ENCODE peak calls at places on chromosomes 16 and 17, in five cellular contexts. R is Caco-2, I is stomach, Q is AG09309, F is right cardiac atrium. Y is an unnamed sample.

GRCh38 chr16:83552193-83552592 is 255.6 kb upstream of the HSBP1 start:
- DNase-seq in R (no peak), I (no peak), Q (peak; percentile 33), F (no peak), Y (no peak)

GRCh38 chr17:17048106-17048505 is 5.8 kb downstream of the MPRIP start:
- DNase-seq in R (no peak), I (peak; percentile 11), Q (no peak), F (no peak), Y (no peak)

GRCh38 chr17:60300949-60301348 is 91.0 kb downstream of the USP32 start:
- DNase-seq in R (no peak), I (no peak), Q (no peak), F (no peak), Y (no peak)

GRCh38 chr16:25481636-25482035 is 210.1 kb upstream of the HS3ST4 start:
- DNase-seq in R (peak; percentile 22), I (no peak), Q (no peak), F (no peak), Y (no peak)

GRCh38 chr17:82003411-82004381 is 19.0 kb downstream of the CENPX start:
- DNase-seq in R (peak; percentile 71), I (no peak), Q (peak; percentile 76), F (peak; percentile 77), Y (no peak)

GRCh38 chr17:44785921-44786320 is 27.1 kb downstream of the ADAM11 start:
- DNase-seq in R (no peak), I (no peak), Q (no peak), F (no peak), Y (no peak)

GRCh38 chr17:50265212-50265611 is 9.1 kb upstream of the TMEM92 start:
- DNase-seq in R (no peak), I (peak; percentile 85), Q (no peak), F (no peak), Y (no peak)

GRCh38 chr17:10265100-10265810 is 66.8 kb upstream of the GAS7 start:
- DNase-seq in R (no peak), I (no peak), Q (peak; percentile 60), F (no peak), Y (no peak)

GRCh38 chr17:57860414-57860999 is 10.7 kb upstream of the MRPS23 start:
- DNase-seq in R (no peak), I (no peak), Q (no peak), F (no peak), Y (no peak)

GRCh38 chr17:29835438-29836351 is 94.3 kb downstream of the SSH2 start:
- DNase-seq in R (no peak), I (peak; percentile 54), Q (no peak), F (no peak), Y (peak; percentile 84)

GRCh38 chr16:31141489-31142108 is 6.1 kb upstream of the PRSS8 start:
- DNase-seq in R (no peak), I (no peak), Q (peak; percentile 41), F (peak; percentile 53), Y (peak; percentile 40)

GRCh38 chr16:4624827-4625616 is 396 bp downstream of the MGRN1 start:
- DNase-seq in R (peak; percentile 79), I (peak; percentile 72), Q (no peak), F (peak; percentile 67), Y (peak; percentile 37)

GRCh38 chr16:56246051-56246817 is 54.9 kb downstream of the GNAO1 start:
- DNase-seq in R (peak; percentile 43), I (no peak), Q (no peak), F (no peak), Y (no peak)

GRCh38 chr17:290626-291025 is 62.0 kb downstream of the RPH3AL start:
- DNase-seq in R (no peak), I (no peak), Q (no peak), F (no peak), Y (no peak)

GRCh38 chr16:17520567-17520966 is 49.8 kb upstream of the XYLT1 start:
- DNase-seq in R (no peak), I (no peak), Q (no peak), F (no peak), Y (no peak)

GRCh38 chr17:45319239-45319703 is 2.5 kb upstream of the MAP3K14 start:
- DNase-seq in R (no peak), I (no peak), Q (no peak), F (no peak), Y (no peak)

GRCh38 chr17:67532326-67532871 is 155.3 kb downstream of the PITPNC1 start:
- DNase-seq in R (no peak), I (no peak), Q (no peak), F (no peak), Y (no peak)

GRCh38 chr17:62750502-62751349 is 57.4 kb downstream of the MARCHF10 start:
- DNase-seq in R (no peak), I (no peak), Q (no peak), F (no peak), Y (no peak)

GRCh38 chr16:1129106-1129960 is 23.6 kb upstream of the CACNA1H start:
- DNase-seq in R (no peak), I (no peak), Q (no peak), F (no peak), Y (no peak)

GRCh38 chr16:77680496-77680895 is 41.8 kb upstream of the NUDT7 start:
- DNase-seq in R (no peak), I (no peak), Q (no peak), F (no peak), Y (no peak)